ENCODE peak calls at places on chromosomes 6 and 20, in six cellular contexts. M is CD8-positive, alpha-beta memory T cell; W is fibroblast of mammary gland; Q is GM23338; D is dorsolateral prefrontal cortex; O is psoas muscle. P is an unnamed sample.

GRCh38 chr6:106973018-106973840 is 1.3 kb downstream of the CD24 start:
- DNase-seq in W (no peak), O (no peak), M (no peak), Q (peak), D (no peak), P (no peak)

GRCh38 chr6:169252805-169253189 is 849 bp downstream of the THBS2 start:
- DNase-seq in W (no peak), Q (peak), O (no peak), D (peak), M (no peak), P (no peak)

GRCh38 chr20:25042531-25043498 is 15.1 kb downstream of the ACSS1 start:
- DNase-seq in Q (no peak), O (peak), W (no peak), M (peak), D (no peak), P (no peak)

GRCh38 chr20:56285496-56285895 is 37.0 kb downstream of the MC3R start:
- DNase-seq in Q (no peak), W (peak), D (no peak), M (no peak), O (no peak), P (no peak)

GRCh38 chr20:9912858-9913434 is 74.1 kb upstream of the PAK5 start:
- DNase-seq in Q (peak), W (peak), D (peak), M (no peak), O (peak), P (no peak)

GRCh38 chr20:62886709-62887058 is 25.1 kb upstream of the TCFL5 start:
- DNase-seq in D (no peak), W (no peak), O (no peak), Q (no peak), M (no peak), P (no peak)

GRCh38 chr6:21423106-21423854 is 170.3 kb upstream of the SOX4 start:
- DNase-seq in D (no peak), Q (peak), M (no peak), O (no peak), W (no peak), P (no peak)

GRCh38 chr20:53735536-53736050 is 142.0 kb upstream of the ZNF217 start:
- DNase-seq in W (peak), M (no peak), D (no peak), O (no peak), Q (peak), P (peak)

GRCh38 chr6:160979063-160979708 is 12.4 kb upstream of the MAP3K4 start:
- DNase-seq in O (no peak), W (peak), Q (no peak), D (no peak), M (no peak), P (no peak)

GRCh38 chr20:35539756-35540212 is 2.1 kb upstream of the ERGIC3 start:
- DNase-seq in D (no peak), W (no peak), Q (peak), O (no peak), M (no peak), P (no peak)

GRCh38 chr6:134249759-134250602 is 67.9 kb downstream of the SGK1 start:
- DNase-seq in O (no peak), D (no peak), Q (no peak), W (peak), M (no peak), P (peak)

GRCh38 chr6:25173951-25174474 is 105.2 kb upstream of the CARMIL1 start:
- DNase-seq in Q (no peak), D (no peak), O (no peak), M (no peak), W (peak), P (peak)

GRCh38 chr20:61874421-61875068 is 191.1 kb downstream of the TAF4 start:
- DNase-seq in D (no peak), M (no peak), O (no peak), W (peak), Q (peak), P (no peak)

GRCh38 chr6:42522021-42522420 is 41.8 kb upstream of the UBR2 start:
- DNase-seq in M (no peak), D (no peak), Q (no peak), W (no peak), O (no peak), P (no peak)

GRCh38 chr6:142500265-142500786 is 198.5 kb downstream of the ADGRG6 start:
- DNase-seq in D (no peak), O (no peak), Q (no peak), M (no peak), W (peak), P (peak)

GRCh38 chr6:148074291-148074690 is 268.3 kb upstream of the SASH1 start:
- DNase-seq in M (no peak), Q (no peak), W (no peak), O (no peak), D (no peak), P (no peak)

GRCh38 chr6:159981171-159981571 is 12.3 kb downstream of the IGF2R start:
- DNase-seq in M (no peak), D (no peak), Q (no peak), O (no peak), W (no peak), P (no peak)

GRCh38 chr6:148166339-148166949 is 176.2 kb upstream of the SASH1 start:
- DNase-seq in W (peak), D (no peak), O (no peak), M (peak), Q (peak), P (peak)

GRCh38 chr20:3753098-3753497 is 14.5 kb downstream of the ADISSP start:
- DNase-seq in Q (peak), W (peak), M (peak), O (no peak), D (peak), P (no peak)

GRCh38 chr20:23245553-23246128 is 105.0 kb upstream of the NXT1 start:
- DNase-seq in O (peak), W (peak), Q (peak), D (no peak), M (no peak), P (no peak)

GRCh38 chr6:149368065-149368464 is 32.0 kb upstream of the SUMO4 start:
- DNase-seq in O (no peak), Q (no peak), D (no peak), W (no peak), M (no peak), P (no peak)

GRCh38 chr6:149716584-149716983 is 1.3 kb downstream of the LATS1 start:
- DNase-seq in O (no peak), D (no peak), Q (no peak), W (peak), M (no peak), P (no peak)

GRCh38 chr6:41228616-41229015 is 467 bp downstream of the TREML4 start:
- DNase-seq in W (peak), D (no peak), M (no peak), Q (peak), O (no peak), P (no peak)

GRCh38 chr20:37521091-37521771 is at the start of gene NNAT:
- DNase-seq in D (peak), Q (no peak), W (no peak), O (no peak), M (no peak), P (no peak)

GRCh38 chr6:106256201-106256968 is 69.2 kb downstream of the ATG5 start:
- DNase-seq in M (no peak), O (no peak), D (no peak), W (peak), Q (no peak), P (peak)

GRCh38 chr20:62804632-62805364 is at the start of gene OGFR:
- DNase-seq in O (peak), D (no peak), M (peak), Q (peak), W (no peak), P (no peak)

GRCh38 chr6:128494440-128494839 is 26.0 kb downstream of the PTPRK start:
- DNase-seq in O (no peak), D (no peak), Q (peak), M (no peak), W (no peak), P (no peak)

GRCh38 chr20:24389686-24390085 is 79.7 kb upstream of the SYNDIG1 start:
- DNase-seq in W (no peak), M (peak), Q (no peak), D (no peak), O (no peak), P (no peak)

GRCh38 chr6:15663057-15663638 is 320 bp upstream of the DTNBP1 start:
- DNase-seq in W (peak), O (no peak), Q (no peak), D (no peak), M (peak), P (peak)

GRCh38 chr20:39067526-39068216 is 105.5 kb downstream of the DHX35 start:
- DNase-seq in W (peak), Q (no peak), M (no peak), O (no peak), D (no peak), P (peak)

GRCh38 chr20:39069976-39070375 is 107.8 kb downstream of the DHX35 start:
- DNase-seq in O (no peak), Q (no peak), M (no peak), W (peak), D (no peak), P (no peak)

GRCh38 chr20:39072132-39072531 is 110.0 kb downstream of the DHX35 start:
- DNase-seq in W (no peak), O (no peak), D (no peak), M (no peak), Q (no peak), P (no peak)

GRCh38 chr20:39070484-39071231 is 108.5 kb downstream of the DHX35 start:
- DNase-seq in W (peak), M (no peak), Q (no peak), O (no peak), D (no peak), P (peak)

GRCh38 chr20:39066464-39066863 is 104.3 kb downstream of the DHX35 start:
- DNase-seq in D (no peak), Q (peak), O (no peak), M (no peak), W (no peak), P (no peak)
- H3K4me3 ChIP-seq in D (no peak), Q (no peak), O (no peak), M (no peak), W (no peak), P (no peak)

DNA sequence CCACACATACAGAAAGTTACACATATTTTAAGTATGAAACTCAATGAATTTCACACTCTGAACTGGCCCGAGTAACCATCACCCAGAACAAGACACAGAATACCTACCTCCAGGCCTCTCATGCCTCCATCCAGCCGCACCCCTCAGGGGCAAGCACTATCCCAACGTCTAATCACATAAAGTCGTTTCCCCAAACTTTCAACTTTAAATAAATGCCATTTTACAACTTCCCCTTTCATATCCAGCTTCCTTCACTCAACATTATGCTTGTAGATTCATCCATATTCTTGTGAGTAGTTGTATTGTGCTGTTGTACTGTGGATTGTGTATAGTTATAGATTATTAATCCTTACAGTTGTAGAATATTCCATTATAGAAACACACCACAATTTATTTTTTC is 539.1 kb downstream of the CD83 start:
- DNase-seq in W (no peak), M (no peak), Q (no peak), D (no peak), O (no peak), P (no peak)
- H3K4me3 ChIP-seq in W (no peak), M (no peak), Q (no peak), D (no peak), O (no peak), P (no peak)

GRCh38 chr20:50336631-50337030 is 146.0 kb downstream of the CEBPB start:
- DNase-seq in D (no peak), M (no peak), Q (no peak), O (no peak), W (peak), P (no peak)
- H3K4me3 ChIP-seq in D (no peak), M (no peak), Q (no peak), O (no peak), W (no peak), P (no peak)

GRCh38 chr20:57710841-57711240 is 1.0 kb upstream of the PMEPA1 start:
- DNase-seq in W (no peak), Q (no peak), O (no peak), M (no peak), D (no peak), P (no peak)
- H3K4me3 ChIP-seq in W (no peak), Q (peak), O (peak), M (peak), D (peak), P (peak)

GRCh38 chr6:110404602-110405001 is 10.8 kb downstream of the DDO start:
- DNase-seq in D (no peak), O (no peak), Q (no peak), M (no peak), W (no peak), P (no peak)

GRCh38 chr6:110398778-110399177 is 16.6 kb downstream of the DDO start:
- DNase-seq in M (no peak), D (no peak), Q (no peak), W (peak), O (no peak), P (no peak)

GRCh38 chr6:110401585-110402176 is 13.7 kb downstream of the DDO start:
- DNase-seq in O (no peak), D (no peak), W (no peak), M (no peak), Q (no peak), P (no peak)

GRCh38 chr6:110399219-110400071 is 15.9 kb downstream of the DDO start:
- DNase-seq in M (no peak), D (no peak), W (no peak), O (peak), Q (no peak), P (no peak)

GRCh38 chr6:110400208-110400607 is 15.2 kb downstream of the DDO start:
- DNase-seq in O (no peak), M (no peak), Q (no peak), W (no peak), D (no peak), P (no peak)
- H3K4me3 ChIP-seq in O (peak), M (no peak), Q (no peak), W (peak), D (peak), P (no peak)

DNA sequence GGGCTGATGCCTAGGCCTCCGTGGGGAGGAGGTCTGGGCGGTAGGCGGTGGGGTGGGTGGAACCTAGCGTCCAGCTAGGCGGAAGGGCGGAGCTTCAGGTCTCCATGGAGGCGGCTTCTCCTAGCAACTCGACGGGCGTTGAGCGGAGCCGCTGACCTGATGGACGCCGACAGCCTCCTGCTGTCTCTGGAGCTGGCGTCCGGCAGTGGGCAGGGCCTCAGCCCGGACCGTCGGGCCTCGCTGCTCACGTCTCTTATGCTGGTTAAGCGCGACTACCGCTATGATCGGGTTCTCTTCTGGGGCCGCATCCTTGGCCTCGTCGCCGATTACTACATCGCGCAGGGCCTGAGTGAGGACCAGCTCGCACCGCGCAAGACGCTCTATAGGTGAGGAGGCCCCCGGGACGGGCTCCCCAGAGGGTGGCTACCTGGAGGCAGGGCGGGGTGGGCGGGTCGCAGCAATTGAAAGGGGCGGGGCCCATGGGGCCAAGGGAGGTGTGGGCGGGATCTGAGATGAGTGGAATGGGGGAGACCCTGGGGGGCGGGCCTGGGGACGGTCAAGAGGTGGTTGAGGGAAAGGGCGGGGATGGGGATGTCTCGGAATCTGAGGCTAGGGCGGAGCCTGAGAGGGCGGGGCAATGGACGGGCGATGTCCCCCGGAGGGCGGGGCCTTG is at the start of gene RSPH9:
- DNase-seq in D (no peak), O (peak), M (peak), Q (peak), W (peak), P (peak)
- H3K4me3 ChIP-seq in D (peak), O (peak), M (peak), Q (peak), W (peak), P (peak)